ENCODE peak calls at places on chromosomes 11 and 22, in six cellular contexts. Y is astrocyte of the spinal cord, K is GM13976, M is WTC11, D is HFF-Myc, G is heart left ventricle. V is an unnamed sample.

GRCh38 chr11:72141066-72141465 is 5.5 kb downstream of the FOLR3 start:
- DNase-seq in G (no peak), D (peak; percentile 75), Y (peak; percentile 91), M (no peak), K (no peak), V (peak; percentile 96)

GRCh38 chr22:32545801-32546200 is 71.2 kb downstream of the FBXO7 start:
- DNase-seq in D (no peak), G (no peak), K (no peak), Y (no peak), M (no peak), V (peak; percentile 60)

GRCh38 chr11:44611687-44612437 is 46.4 kb downstream of the CD82 start:
- DNase-seq in G (peak; percentile 40), K (peak; percentile 73), M (no peak), D (no peak), Y (no peak), V (no peak)

GRCh38 chr11:86182976-86183584 is 61.5 kb upstream of the EED start:
- DNase-seq in G (no peak), D (no peak), Y (no peak), M (no peak), K (no peak), V (no peak)

GRCh38 chr11:6646040-6646439 is 9.6 kb downstream of the DCHS1 start:
- DNase-seq in K (no peak), D (no peak), Y (peak; percentile 49), M (no peak), G (peak; percentile 82), V (peak; percentile 65)

GRCh38 chr11:116224154-116224888 is 548.5 kb downstream of the BUD13 start:
- DNase-seq in G (peak; percentile 36), M (peak; percentile 63), Y (peak; percentile 26), K (peak; percentile 69), D (peak; percentile 1), V (no peak)

GRCh38 chr11:9691865-9692264 is 28.0 kb downstream of the SWAP70 start:
- DNase-seq in M (no peak), G (no peak), K (no peak), Y (peak; percentile 49), D (no peak), V (peak; percentile 32)

GRCh38 chr11:68113986-68114385 is 7.2 kb downstream of the CHKA start:
- DNase-seq in Y (no peak), D (no peak), M (no peak), K (no peak), G (no peak), V (no peak)

GRCh38 chr11:9017773-9018172 is 14.0 kb upstream of the NRIP3 start:
- DNase-seq in M (no peak), K (no peak), Y (no peak), G (peak; percentile 78), D (no peak), V (no peak)

GRCh38 chr22:44801476-44801875 is 49.1 kb downstream of the ARHGAP8 start:
- DNase-seq in M (no peak), K (no peak), Y (no peak), D (no peak), G (no peak), V (no peak)

GRCh38 chr11:117410861-117411725 is 83.4 kb downstream of the CEP164 start:
- DNase-seq in K (no peak), D (no peak), G (no peak), M (no peak), Y (no peak), V (no peak)

GRCh38 chr11:40037005-40037404 is 1422.4 kb downstream of the LRRC4C start:
- DNase-seq in M (no peak), Y (no peak), D (no peak), K (no peak), G (no peak), V (no peak)

GRCh38 chr11:128365044-128365443 is 222.3 kb downstream of the ETS1 start:
- DNase-seq in D (peak; percentile 73), K (no peak), M (no peak), Y (peak; percentile 72), G (no peak), V (peak; percentile 65)

GRCh38 chr22:31345331-31346254 is 553 bp downstream of the PATZ1 start:
- DNase-seq in M (peak; percentile 90), Y (peak; percentile 81), K (peak; percentile 95), D (no peak), G (peak; percentile 87), V (peak; percentile 45)

GRCh38 chr11:2730323-2731284 is 30.8 kb upstream of the KCNQ1OT1 start:
- DNase-seq in K (no peak), M (no peak), D (no peak), G (no peak), Y (no peak), V (no peak)

GRCh38 chr11:75298191-75298590 is 53.3 kb downstream of the ARRB1 start:
- DNase-seq in M (no peak), G (no peak), D (no peak), K (no peak), Y (no peak), V (no peak)

GRCh38 chr11:131809203-131809948 is 439.0 kb downstream of the NTM start:
- DNase-seq in M (no peak), G (no peak), D (no peak), K (no peak), Y (no peak), V (no peak)

GRCh38 chr11:94519478-94520084 is 7.3 kb downstream of the C11orf97 start:
- DNase-seq in D (no peak), K (peak; percentile 45), G (no peak), Y (peak; percentile 56), M (no peak), V (peak; percentile 25)

GRCh38 chr11:15714641-15715399 is 600.1 kb downstream of the INSC start:
- DNase-seq in Y (no peak), K (no peak), M (no peak), D (no peak), G (no peak), V (no peak)

GRCh38 chr11:12123177-12123576 is 12.8 kb downstream of the MICAL2 start:
- DNase-seq in Y (no peak), K (no peak), D (no peak), G (no peak), M (no peak), V (peak; percentile 51)

GRCh38 chr11:60530454-60530853 is 15.3 kb downstream of the MS4A13 start:
- DNase-seq in G (no peak), M (no peak), K (no peak), D (no peak), Y (no peak), V (no peak)

GRCh38 chr11:25052844-25053243 is 556.0 kb downstream of the LUZP2 start:
- DNase-seq in M (no peak), D (no peak), G (no peak), Y (no peak), K (no peak), V (no peak)

DNA sequence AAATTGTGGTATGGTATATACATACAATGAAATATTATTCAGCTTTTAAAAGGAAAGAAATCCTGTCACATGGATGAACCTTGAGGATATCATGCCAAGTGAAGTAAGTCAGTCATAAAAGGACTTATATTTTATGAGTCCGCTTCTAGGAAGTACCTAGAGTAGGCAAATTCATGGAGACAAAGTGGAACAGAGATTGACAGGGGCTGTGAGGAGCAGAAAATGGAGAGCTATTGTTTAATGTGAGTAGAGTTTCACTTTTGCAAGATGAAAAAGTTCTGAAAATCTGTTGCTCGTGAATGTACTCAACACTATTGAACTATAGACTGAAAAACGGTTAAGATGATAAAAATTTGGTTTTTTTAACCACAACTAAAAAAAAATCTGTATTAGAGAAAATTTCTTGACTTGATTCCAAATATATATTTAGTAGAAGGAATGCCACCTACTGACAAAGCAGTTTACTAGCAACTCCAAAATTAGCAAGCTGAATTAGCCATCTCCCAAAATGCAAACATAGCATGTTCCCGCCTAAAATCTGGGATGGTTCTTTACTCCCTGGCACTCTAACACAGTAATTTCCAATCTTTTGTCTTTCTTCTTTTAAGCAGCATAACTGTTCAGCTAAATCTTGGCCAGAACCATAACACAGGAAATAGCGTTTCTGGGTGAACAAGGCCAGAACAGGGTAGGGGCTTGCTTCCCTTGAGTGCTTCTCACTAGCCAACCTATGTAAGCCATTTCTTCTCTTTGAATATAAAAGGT is 1.5 kb downstream of the UFD1 start:
- DNase-seq in Y (peak; percentile 21), D (no peak), M (no peak), K (no peak), G (no peak), V (no peak)
- TF ChIP-seq CTCF in Y (peak; percentile 17), D (peak; percentile 8), M (no peak), K (peak; percentile 26), G (peak; percentile 13), V (peak; percentile 53)

GRCh38 chr11:104661901-104662300 is 236.4 kb downstream of the CASP12 start:
- DNase-seq in Y (no peak), G (no peak), D (no peak), K (no peak), M (no peak), V (no peak)
- TF ChIP-seq CTCF in Y (no peak), G (no peak), D (no peak), K (no peak), M (no peak), V (no peak)

GRCh38 chr11:121864660-121865059 is 251.4 kb downstream of the BLID start:
- DNase-seq in Y (no peak), K (no peak), G (no peak), D (no peak), M (no peak), V (no peak)
- TF ChIP-seq CTCF in Y (no peak), K (no peak), G (no peak), D (no peak), M (no peak), V (peak; percentile 32)

GRCh38 chr11:67114275-67114896 is 4.7 kb upstream of the KDM2A start:
- DNase-seq in G (no peak), M (no peak), K (no peak), D (no peak), Y (no peak), V (no peak)

GRCh38 chr11:67117667-67118058 is 1.4 kb upstream of the KDM2A start:
- DNase-seq in Y (no peak), G (peak; percentile 21), D (no peak), K (peak; percentile 46), M (peak; percentile 48), V (no peak)

GRCh38 chr11:67111261-67111660 is 7.8 kb upstream of the KDM2A start:
- DNase-seq in M (no peak), Y (no peak), D (no peak), K (no peak), G (no peak), V (no peak)

GRCh38 chr11:67117176-67117575 is 1.9 kb upstream of the KDM2A start:
- DNase-seq in G (no peak), D (no peak), Y (no peak), K (no peak), M (no peak), V (no peak)

DNA sequence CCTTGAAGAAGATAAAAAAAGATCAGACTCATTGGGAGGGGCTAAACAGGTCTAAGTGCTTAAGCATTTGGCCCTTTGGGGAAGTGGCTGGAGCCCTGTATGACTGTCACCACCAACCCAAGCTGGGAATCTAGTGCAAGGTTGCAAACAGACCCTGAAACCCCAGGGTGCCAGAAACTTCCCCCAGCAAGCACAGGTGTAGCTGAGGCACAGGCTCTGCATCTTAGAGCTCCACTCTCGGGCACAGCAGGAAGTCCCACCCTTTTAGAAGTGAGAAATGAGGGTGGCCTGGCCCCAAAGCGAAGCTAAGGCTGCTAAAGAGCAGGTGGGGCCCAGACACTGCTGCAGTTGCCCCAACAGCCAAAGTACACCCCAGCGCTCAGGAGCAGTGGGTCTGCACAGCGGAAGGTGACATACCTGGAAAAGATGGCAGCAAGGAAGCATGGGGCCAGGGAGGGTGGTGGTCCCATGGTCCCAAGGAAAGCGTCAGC is 5.8 kb upstream of the KDM2A start:
- DNase-seq in M (no peak), D (no peak), Y (no peak), G (no peak), K (peak; percentile 56), V (no peak)
- TF ChIP-seq CTCF in M (no peak), D (no peak), Y (no peak), G (no peak), K (no peak), V (no peak)

GRCh38 chr11:65637794-65638317 is at the start of gene SIPA1:
- DNase-seq in M (peak; percentile 89), K (peak; percentile 92), G (peak; percentile 86), D (peak; percentile 65), Y (peak; percentile 96), V (peak; percentile 94)
- TF ChIP-seq CTCF in M (no peak), K (peak; percentile 36), G (peak; percentile 29), D (peak; percentile 46), Y (peak; percentile 81), V (peak; percentile 74)